ENCODE peak calls at places on chromosomes 12 and 14, in nine cellular contexts. G is fibroblast of mammary gland; O is AG10803; S is AG09309; P is lower lobe of right lung; J is SK-N-SH; H is cardiac fibroblast; F is activated CD8-positive, alpha-beta T cell treated with anti-CD3 and anti-CD28 coated beads for 36 hours; B is adrenal gland. M is an unnamed sample.

GRCh38 chr14:59116984-59117415 is 71.5 kb upstream of the DAAM1 start:
- DNase-seq in G (peak; percentile 7), O (no peak), S (no peak), P (no peak), J (no peak), H (no peak), F (no peak), B (no peak), M (no peak)

GRCh38 chr12:10128687-10129086 is 1.3 kb downstream of the CLEC7A start:
- DNase-seq in G (no peak), O (no peak), S (no peak), P (no peak), J (no peak), H (no peak), F (no peak), B (no peak), M (no peak)

GRCh38 chr12:64943686-64944085 is 119.2 kb downstream of the TBC1D30 start:
- DNase-seq in G (peak; percentile 95), O (peak; percentile 35), S (peak; percentile 49), P (no peak), J (no peak), H (peak; percentile 61), F (no peak), B (no peak), M (peak; percentile 49)

GRCh38 chr12:38384816-38385491 is 68.4 kb downstream of the ALG10B start:
- DNase-seq in G (no peak), O (no peak), S (no peak), P (peak; percentile 47), J (peak; percentile 0), H (no peak), F (no peak), B (no peak), M (no peak)

GRCh38 chr12:48003226-48004038 is 844 bp downstream of the COL2A1 start:
- DNase-seq in G (no peak), O (peak; percentile 9), S (no peak), P (no peak), J (no peak), H (no peak), F (peak; percentile 35), B (no peak), M (peak; percentile 36)

GRCh38 chr12:57133013-57133569 is 4.8 kb downstream of the LRP1 start:
- DNase-seq in G (peak; percentile 85), O (peak; percentile 88), S (no peak), P (no peak), J (no peak), H (peak; percentile 84), F (no peak), B (no peak), M (peak; percentile 81)

GRCh38 chr14:21104448-21105060 is 3.7 kb downstream of the TMEM253 start:
- DNase-seq in G (peak; percentile 86), O (peak; percentile 74), S (no peak), P (peak; percentile 85), J (peak; percentile 75), H (peak; percentile 87), F (peak; percentile 80), B (peak; percentile 84), M (peak; percentile 78)

GRCh38 chr12:113820310-113820709 is 145.8 kb downstream of the RBM19 start:
- DNase-seq in G (no peak), O (no peak), S (no peak), P (no peak), J (no peak), H (no peak), F (no peak), B (no peak), M (no peak)

GRCh38 chr14:87052646-87053225 is 940.2 kb downstream of the GALC start:
- DNase-seq in G (no peak), O (no peak), S (no peak), P (no peak), J (no peak), H (no peak), F (no peak), B (no peak), M (no peak)

GRCh38 chr12:93783827-93784226 is 106.7 kb downstream of the CRADD start:
- DNase-seq in G (peak; percentile 28), O (no peak), S (no peak), P (no peak), J (peak; percentile 39), H (no peak), F (peak; percentile 83), B (no peak), M (no peak)

GRCh38 chr14:52553002-52553670 is 500 bp downstream of the GPR137C start:
- DNase-seq in G (peak; percentile 4), O (no peak), S (no peak), P (peak; percentile 66), J (no peak), H (peak; percentile 1), F (peak; percentile 57), B (peak; percentile 34), M (peak; percentile 48)

GRCh38 chr12:89933911-89934310 is 225.3 kb upstream of the ATP2B1 start:
- DNase-seq in G (no peak), O (peak; percentile 88), S (peak; percentile 69), P (no peak), J (no peak), H (no peak), F (no peak), B (no peak), M (no peak)

GRCh38 chr12:6062427-6063378 is 61.8 kb downstream of the VWF start:
- DNase-seq in G (peak; percentile 44), O (peak; percentile 46), S (no peak), P (peak; percentile 63), J (peak; percentile 91), H (peak; percentile 61), F (peak; percentile 73), B (peak; percentile 67), M (peak; percentile 81)

GRCh38 chr14:65772901-65773574 is 360.5 kb downstream of the FUT8 start:
- DNase-seq in G (no peak), O (no peak), S (no peak), P (no peak), J (no peak), H (no peak), F (no peak), B (no peak), M (no peak)

GRCh38 chr12:121001060-121001459 is 15.2 kb downstream of the C12orf43 start:
- DNase-seq in G (no peak), O (no peak), S (no peak), P (peak; percentile 37), J (no peak), H (no peak), F (no peak), B (no peak), M (no peak)

GRCh38 chr14:36241183-36241582 is 64.7 kb upstream of the PTCSC3 start:
- DNase-seq in G (peak; percentile 7), O (no peak), S (no peak), P (no peak), J (no peak), H (peak; percentile 12), F (no peak), B (no peak), M (no peak)
- TF ChIP-seq CTCF in G (peak; percentile 12), O (no peak), S (peak; percentile 3), P (no peak), J (peak; percentile 30), H (no peak), F (no peak), B (no peak), M (no peak)

GRCh38 chr12:32926963-32927362 is 30.4 kb upstream of the PKP2 start:
- DNase-seq in G (no peak), O (no peak), S (no peak), P (no peak), J (no peak), H (no peak), F (no peak), B (no peak), M (no peak)

GRCh38 chr12:32921397-32921796 is 24.8 kb upstream of the PKP2 start:
- DNase-seq in G (peak; percentile 2), O (no peak), S (no peak), P (no peak), J (no peak), H (peak; percentile 69), F (no peak), B (no peak), M (no peak)

GRCh38 chr12:32922546-32923297 is 26.1 kb upstream of the PKP2 start:
- DNase-seq in G (no peak), O (no peak), S (no peak), P (no peak), J (no peak), H (no peak), F (no peak), B (no peak), M (no peak)

GRCh38 chr12:32920506-32921085 is 24.0 kb upstream of the PKP2 start:
- DNase-seq in G (no peak), O (no peak), S (no peak), P (no peak), J (no peak), H (peak; percentile 61), F (no peak), B (no peak), M (no peak)

DNA sequence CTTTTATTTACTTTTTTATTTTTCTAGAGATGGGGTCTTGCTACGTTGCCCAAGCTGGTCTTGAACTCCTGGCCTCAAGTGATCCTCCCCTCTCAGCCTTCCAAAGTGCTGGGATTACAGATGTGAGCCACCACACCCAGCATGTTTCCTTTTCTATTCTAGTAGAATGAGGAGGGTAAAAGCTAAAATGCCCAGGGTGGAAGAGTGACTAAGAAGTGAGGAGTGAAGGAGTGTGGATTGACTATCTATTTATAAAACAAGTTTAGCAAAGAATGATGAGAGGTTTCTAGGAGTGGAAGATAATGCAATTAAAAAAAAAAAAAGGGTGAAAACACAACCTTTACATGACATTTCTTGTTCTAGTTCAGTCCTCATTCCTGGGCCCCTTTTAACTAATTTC is 29.8 kb upstream of the PKP2 start:
- DNase-seq in G (no peak), O (no peak), S (no peak), P (no peak), J (no peak), H (no peak), F (no peak), B (no peak), M (no peak)
- TF ChIP-seq CTCF in G (no peak), O (no peak), S (no peak), P (no peak), J (no peak), H (no peak), F (no peak), B (no peak), M (no peak)

GRCh38 chr12:11581179-11581755 is 68.2 kb upstream of the ETV6 start:
- DNase-seq in G (peak; percentile 78), O (peak; percentile 75), S (peak; percentile 39), P (no peak), J (peak; percentile 51), H (peak; percentile 83), F (peak; percentile 87), B (peak; percentile 86), M (peak; percentile 38)
- TF ChIP-seq CTCF in G (peak; percentile 46), O (peak; percentile 57), S (peak; percentile 42), P (peak; percentile 60), J (peak; percentile 67), H (peak; percentile 36), F (peak; percentile 75), B (peak; percentile 75), M (peak; percentile 24)

DNA sequence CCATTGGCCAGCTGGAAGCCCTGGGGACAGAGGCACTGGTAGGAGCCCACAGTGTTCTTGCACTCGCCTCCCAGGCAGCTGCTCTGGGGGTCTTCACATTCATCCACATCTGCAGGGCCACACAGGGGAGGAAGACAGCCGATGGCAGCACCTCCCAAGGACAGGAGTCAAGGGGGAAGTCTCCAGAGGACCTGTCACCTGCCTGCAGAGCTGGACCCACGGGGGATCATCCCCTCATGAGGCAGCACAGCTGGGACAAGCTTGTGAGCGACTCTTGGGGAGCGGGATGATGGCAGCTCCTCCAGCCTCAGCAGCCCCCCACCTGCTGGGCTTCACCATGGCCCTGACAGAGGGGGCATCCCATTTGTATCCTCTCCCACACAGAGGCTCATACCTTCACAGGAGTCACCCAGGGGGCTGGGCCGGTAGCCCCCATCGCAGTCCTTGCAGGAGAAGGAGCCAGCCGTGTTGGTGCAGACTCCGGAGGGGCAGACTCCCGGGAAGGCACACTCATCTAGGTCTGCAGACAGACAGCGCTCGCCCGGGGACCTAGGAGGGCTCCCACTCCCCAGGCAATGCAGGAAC is 15.4 kb downstream of the ISCA2 start:
- DNase-seq in G (no peak), O (no peak), S (no peak), P (peak; percentile 35), J (no peak), H (no peak), F (no peak), B (no peak), M (no peak)
- TF ChIP-seq CTCF in G (no peak), O (no peak), S (no peak), P (no peak), J (no peak), H (no peak), F (no peak), B (no peak), M (no peak)